ENCODE peak calls at places on chromosomes 5 and 9, in nine cellular contexts. D is HepG2, Z is neural crest cell, V is mesothelial cell of epicardium, Q is astrocyte, L is thyroid gland, P is A549, B is WERI-Rb-1, K is astrocyte of the spinal cord. I is an unnamed sample.

GRCh38 chr9:88998911-88999310 is 7.6 kb downstream of the S1PR3 start:
- DNase-seq in V (no peak), P (peak), Q (peak), D (no peak), B (no peak), K (peak), Z (no peak), L (peak), I (no peak)

GRCh38 chr5:68968426-68968825 is 125.4 kb upstream of the SLC30A5 start:
- DNase-seq in L (no peak), D (peak), Q (no peak), Z (no peak), B (no peak), V (no peak), K (no peak), P (no peak), I (no peak)

GRCh38 chr5:76402251-76402879 is 720 bp upstream of the IQGAP2 start:
- DNase-seq in Q (no peak), B (peak), Z (peak), P (peak), K (peak), V (no peak), D (peak), L (peak), I (peak)

GRCh38 chr9:115254781-115255180 is 136.8 kb upstream of the TNC start:
- DNase-seq in P (no peak), Z (no peak), V (no peak), K (no peak), B (peak), D (no peak), L (no peak), Q (no peak), I (no peak)

GRCh38 chr5:55173696-55174101 is 722 bp upstream of the CDC20B start:
- DNase-seq in Z (no peak), V (no peak), K (no peak), D (no peak), P (no peak), Q (no peak), B (peak), L (no peak), I (no peak)

GRCh38 chr9:104075801-104076753 is 18.0 kb upstream of the SMC2 start:
- DNase-seq in V (no peak), P (no peak), Q (peak), D (no peak), K (peak), L (no peak), B (no peak), Z (no peak), I (no peak)

GRCh38 chr5:10702911-10703491 is 58.0 kb downstream of the DAP start:
- DNase-seq in Z (no peak), B (no peak), L (peak), V (no peak), K (peak), Q (peak), D (no peak), P (no peak), I (no peak)

GRCh38 chr9:4750021-4750673 is 9.1 kb upstream of the AK3 start:
- DNase-seq in L (no peak), Q (peak), B (no peak), K (peak), Z (no peak), P (peak), V (no peak), D (no peak), I (no peak)

GRCh38 chr9:121445986-121446385 is 53.7 kb downstream of the GGTA1 start:
- DNase-seq in Z (no peak), V (no peak), K (no peak), L (no peak), P (peak), D (no peak), Q (no peak), B (no peak), I (no peak)

GRCh38 chr5:163941068-163941467 is 435.6 kb downstream of the MAT2B start:
- DNase-seq in L (no peak), P (no peak), Z (no peak), V (no peak), Q (no peak), K (no peak), B (no peak), D (no peak), I (no peak)

GRCh38 chr5:59021837-59022514 is 439.1 kb downstream of the RAB3C start:
- DNase-seq in K (no peak), P (no peak), Z (no peak), D (no peak), B (no peak), V (no peak), L (peak), Q (no peak), I (no peak)

GRCh38 chr5:150658699-150659265 is 2.3 kb upstream of the MYOZ3 start:
- DNase-seq in V (no peak), B (no peak), K (no peak), Z (no peak), L (no peak), D (no peak), P (no peak), Q (no peak), I (no peak)

GRCh38 chr9:70222354-70222753 is 36.4 kb upstream of the SMC5 start:
- DNase-seq in D (no peak), Q (peak), B (no peak), Z (no peak), K (no peak), P (no peak), L (no peak), V (no peak), I (no peak)

GRCh38 chr5:152688561-152689274 is 283.6 kb upstream of the NMUR2 start:
- DNase-seq in K (peak), Q (peak), L (peak), V (no peak), D (no peak), P (peak), B (peak), Z (no peak), I (no peak)

GRCh38 chr5:73899916-73900315 is 273.9 kb downstream of the ARHGEF28 start:
- DNase-seq in D (no peak), Z (no peak), L (no peak), B (no peak), K (no peak), V (no peak), P (no peak), Q (no peak), I (no peak)

GRCh38 chr5:157085930-157086329 is 22.9 kb downstream of the HAVCR2 start:
- DNase-seq in B (no peak), P (no peak), D (no peak), V (no peak), K (no peak), Q (no peak), Z (no peak), L (no peak), I (no peak)

GRCh38 chr5:105639511-105639910 is 2031.2 kb downstream of the EFNA5 start:
- DNase-seq in Q (no peak), P (no peak), B (no peak), K (no peak), L (no peak), D (no peak), V (no peak), Z (no peak), I (no peak)

GRCh38 chr9:21455320-21455719 is 15.1 kb downstream of the IFNA1 start:
- DNase-seq in Z (no peak), P (peak), V (no peak), K (peak), Q (no peak), D (peak), L (no peak), B (peak), I (no peak)

GRCh38 chr9:137077758-137078693 is 709 bp downstream of the UAP1L1 start:
- DNase-seq in D (no peak), K (no peak), Q (no peak), Z (no peak), L (peak), V (no peak), P (no peak), B (no peak), I (no peak)

GRCh38 chr9:96460877-96461276 is 10.9 kb downstream of the HABP4 start:
- DNase-seq in Q (no peak), B (no peak), Z (no peak), K (no peak), L (no peak), D (no peak), V (no peak), P (no peak), I (no peak)

GRCh38 chr9:110152704-110153374 is 55.1 kb downstream of the C9orf152 start:
- DNase-seq in Q (no peak), B (peak), D (peak), L (no peak), Z (peak), P (peak), K (peak), V (no peak), I (peak)

GRCh38 chr5:179263391-179264052 is 81.7 kb downstream of the ADAMTS2 start:
- DNase-seq in B (no peak), D (no peak), P (no peak), L (no peak), Q (no peak), K (no peak), Z (no peak), V (no peak), I (no peak)

GRCh38 chr5:31502506-31502905 is 29.4 kb downstream of the DROSHA start:
- DNase-seq in D (no peak), B (no peak), P (no peak), Q (no peak), K (no peak), L (no peak), V (no peak), Z (no peak), I (no peak)

GRCh38 chr9:80440724-80441123 is 869.0 kb downstream of the TLE4 start:
- DNase-seq in L (no peak), D (no peak), Z (no peak), K (no peak), B (no peak), V (no peak), P (no peak), Q (no peak), I (no peak)

GRCh38 chr9:80435591-80435990 is 863.8 kb downstream of the TLE4 start:
- DNase-seq in K (no peak), L (no peak), Q (no peak), B (no peak), Z (no peak), D (no peak), P (no peak), V (no peak), I (no peak)

GRCh38 chr9:80437825-80438224 is 866.1 kb downstream of the TLE4 start:
- DNase-seq in Q (no peak), P (no peak), B (peak), V (no peak), L (no peak), D (no peak), Z (no peak), K (no peak), I (no peak)
- TF ChIP-seq CTCF in Q (no peak), P (no peak), B (no peak), V (no peak), L (no peak), D (no peak), Z (no peak), K (no peak), I (no peak)

GRCh38 chr9:36092014-36092413 is 44.5 kb upstream of the GLIPR2 start:
- DNase-seq in L (no peak), V (no peak), D (no peak), K (no peak), P (no peak), B (no peak), Z (no peak), Q (no peak), I (no peak)
- TF ChIP-seq CTCF in L (no peak), V (no peak), D (no peak), K (no peak), P (no peak), B (no peak), Z (no peak), Q (no peak), I (no peak)

DNA sequence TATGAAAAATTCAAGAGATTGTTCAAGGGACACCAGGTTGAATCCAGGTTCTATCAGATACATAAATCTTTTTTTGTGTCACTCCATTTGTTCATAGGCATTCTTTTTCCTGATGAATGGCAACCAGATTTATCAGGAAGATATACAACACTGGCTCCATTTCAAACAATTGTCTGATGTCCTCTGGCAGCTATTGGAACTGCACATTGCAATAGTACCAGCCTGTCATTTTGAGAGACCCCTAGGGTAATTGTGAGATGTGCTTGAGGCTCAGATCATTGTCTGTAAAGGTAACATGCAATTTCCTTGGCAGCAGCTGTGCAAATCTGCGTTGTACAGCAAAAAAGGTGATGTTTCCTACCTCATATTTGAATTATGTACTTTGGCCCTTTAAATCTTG is 25.9 kb downstream of the KCTD16 start:
- DNase-seq in K (no peak), Z (no peak), L (no peak), V (no peak), Q (no peak), D (no peak), B (no peak), P (no peak), I (no peak)
- TF ChIP-seq CTCF in K (peak), Z (peak), L (no peak), V (peak), Q (no peak), D (no peak), B (no peak), P (no peak), I (no peak)

GRCh38 chr9:94554078-94554438 is 825 bp upstream of the PCAT7 start:
- DNase-seq in P (no peak), Z (no peak), K (no peak), B (no peak), Q (no peak), V (no peak), L (no peak), D (no peak), I (no peak)

GRCh38 chr9:94554439-94555331 is at the start of gene PCAT7:
- DNase-seq in B (peak), L (peak), P (peak), Q (peak), V (peak), D (peak), Z (peak), K (no peak), I (peak)

DNA sequence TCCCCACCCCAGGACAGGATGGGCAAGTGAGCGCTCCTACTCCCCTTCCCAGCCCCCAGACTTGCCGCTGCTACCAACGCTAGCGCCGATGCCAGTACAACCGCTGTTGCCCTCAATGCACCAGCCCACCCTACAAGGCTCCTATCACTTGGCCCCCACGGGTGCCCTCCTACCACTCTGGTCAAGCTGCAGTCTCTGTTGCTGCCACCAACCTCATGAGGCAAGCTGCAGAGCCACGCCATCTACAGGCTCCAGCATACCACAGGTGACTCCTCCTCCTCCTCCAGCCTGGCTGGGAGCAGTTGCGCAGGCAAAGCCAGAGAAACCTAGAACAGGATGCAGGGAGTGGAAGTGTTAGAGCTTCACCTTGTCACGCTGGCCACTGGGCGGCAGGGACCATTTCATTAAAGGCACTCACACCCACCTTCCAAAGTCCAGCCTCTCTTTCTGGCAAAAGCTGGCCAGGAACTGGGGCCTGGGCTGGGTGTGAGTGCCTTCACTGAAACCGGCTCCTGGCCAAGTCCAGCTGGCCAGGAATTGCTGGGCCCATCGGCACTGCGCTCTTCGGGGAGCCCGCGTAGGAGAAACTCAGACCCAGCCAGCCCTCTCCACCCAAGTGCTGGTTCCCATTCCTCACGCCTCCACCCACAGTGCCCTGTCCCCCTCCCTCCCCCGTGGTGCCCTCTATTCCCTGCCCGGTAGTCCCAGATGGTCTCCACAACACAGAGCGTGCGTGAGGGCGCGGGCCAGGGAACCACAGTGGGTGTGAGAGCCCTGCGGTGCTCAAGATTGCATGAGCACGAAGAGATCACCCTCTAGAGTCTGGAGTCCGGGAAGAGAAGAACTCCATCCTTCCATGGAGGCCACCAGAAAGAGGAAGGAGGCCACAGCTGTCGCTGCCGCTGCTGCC is 1.6 kb upstream of the PCAT7 start:
- DNase-seq in Q (no peak), K (no peak), P (peak), D (peak), Z (no peak), V (no peak), L (no peak), B (peak), I (no peak)
- TF ChIP-seq CTCF in Q (no peak), K (no peak), P (no peak), D (peak), Z (no peak), V (no peak), L (no peak), B (peak), I (no peak)

GRCh38 chr5:87853541-87853940 is 415.1 kb downstream of the TMEM161B start:
- DNase-seq in K (no peak), L (no peak), D (no peak), P (no peak), B (no peak), Q (peak), V (no peak), Z (no peak), I (no peak)
- TF ChIP-seq CTCF in K (no peak), L (no peak), D (no peak), P (no peak), B (no peak), Q (no peak), V (no peak), Z (no peak), I (no peak)

GRCh38 chr5:173530547-173530946 is 85.9 kb downstream of the BOD1 start:
- DNase-seq in P (peak), L (no peak), V (no peak), K (no peak), B (no peak), Q (no peak), Z (no peak), D (peak), I (no peak)
- TF ChIP-seq CTCF in P (no peak), L (no peak), V (no peak), K (no peak), B (peak), Q (no peak), Z (no peak), D (peak), I (no peak)

DNA sequence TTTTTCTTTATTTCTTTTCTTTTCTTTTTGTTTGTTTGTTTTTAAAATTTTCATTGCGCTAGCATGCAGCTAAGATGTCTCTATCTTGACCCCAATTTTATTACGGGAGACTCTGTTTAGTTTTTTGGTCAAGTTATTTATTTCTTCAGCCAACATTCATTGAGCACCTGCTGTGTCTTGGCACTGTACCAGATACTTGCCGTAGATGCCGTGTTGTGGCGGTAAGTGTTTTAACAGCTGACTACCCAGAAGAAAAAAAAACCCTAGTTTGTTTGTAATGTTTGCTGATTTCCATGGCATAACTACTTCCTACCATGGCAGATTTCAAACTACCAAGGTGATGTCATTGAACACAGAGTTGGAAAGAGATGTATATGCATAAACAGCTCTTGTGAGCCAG is 65.0 kb downstream of the UGCG start:
- DNase-seq in V (no peak), P (peak), B (no peak), K (peak), L (peak), Z (no peak), Q (peak), D (no peak), I (no peak)
- TF ChIP-seq CTCF in V (no peak), P (no peak), B (no peak), K (no peak), L (no peak), Z (no peak), Q (no peak), D (no peak), I (no peak)

GRCh38 chr9:78439866-78440830 is 143.2 kb downstream of the PSAT1 start:
- DNase-seq in B (no peak), K (peak), P (no peak), Q (no peak), L (no peak), D (no peak), V (no peak), Z (no peak), I (no peak)
- TF ChIP-seq CTCF in B (no peak), K (no peak), P (no peak), Q (peak), L (no peak), D (no peak), V (no peak), Z (no peak), I (no peak)

GRCh38 chr5:83711982-83712601 is 8.6 kb downstream of the HAPLN1 start:
- DNase-seq in Q (no peak), D (peak), B (peak), P (peak), L (peak), K (peak), Z (peak), V (no peak), I (peak)
- TF ChIP-seq CTCF in Q (peak), D (peak), B (peak), P (peak), L (peak), K (peak), Z (peak), V (peak), I (peak)